ENCODE peak calls at places on chromosomes 3 and 15, in nine cellular contexts. B is activated T-helper 1 cell treated with Interleukin-2 at 50 U/mL for 16 hours; C is Caki2; R is right atrium auricular region; I is HTR-8/SVneo; L is frontal cortex; Q is IMR-90; O is AG08395; J is naive thymus-derived CD4-positive, alpha-beta T cell. Y is an unnamed sample.

GRCh38 chr3:133124511-133124910 is 86.3 kb downstream of the TMEM108 start:
- DNase-seq in O (no peak), C (no peak), L (peak), J (no peak), B (no peak), Q (no peak), I (no peak), R (no peak), Y (no peak)

GRCh38 chr15:78129098-78130011 is 1.9 kb downstream of the CIB2 start:
- DNase-seq in R (no peak), C (no peak), B (no peak), L (no peak), Q (no peak), J (no peak), I (peak), O (no peak), Y (no peak)

GRCh38 chr3:178562869-178563232 is 26.6 kb downstream of the KCNMB2 start:
- DNase-seq in L (no peak), I (no peak), C (peak), J (no peak), R (no peak), Q (no peak), O (peak), B (no peak), Y (no peak)

GRCh38 chr3:14144423-14145075 is 19.7 kb downstream of the TMEM43 start:
- DNase-seq in I (peak), R (peak), J (peak), O (peak), Q (peak), B (peak), C (peak), L (peak), Y (peak)

GRCh38 chr3:173371848-173372487 is 25.6 kb upstream of the NLGN1 start:
- DNase-seq in R (no peak), C (peak), Q (peak), B (no peak), L (no peak), O (peak), I (no peak), J (no peak), Y (peak)

GRCh38 chr3:138049157-138049919 is 39.4 kb downstream of the CLDN18 start:
- DNase-seq in B (no peak), Q (peak), O (peak), L (no peak), J (no peak), I (no peak), C (no peak), R (no peak), Y (no peak)

GRCh38 chr15:85618956-85619491 is 175.7 kb downstream of the KLHL25 start:
- DNase-seq in J (no peak), O (peak), C (peak), R (peak), Q (peak), B (peak), I (peak), L (no peak), Y (no peak)

GRCh38 chr3:168156479-168156878 is 60.8 kb upstream of the GOLIM4 start:
- DNase-seq in J (no peak), Q (no peak), R (no peak), B (no peak), L (no peak), C (no peak), I (no peak), O (no peak), Y (no peak)

GRCh38 chr15:68379058-68379758 is 52.8 kb downstream of the ITGA11 start:
- DNase-seq in J (no peak), L (no peak), I (no peak), Q (no peak), B (no peak), R (peak), O (no peak), C (no peak), Y (no peak)

GRCh38 chr3:30548605-30549004 is 57.8 kb upstream of the TGFBR2 start:
- DNase-seq in Q (no peak), C (no peak), L (no peak), R (no peak), I (no peak), J (no peak), O (no peak), B (no peak), Y (peak)

GRCh38 chr3:105904683-105905320 is 36.0 kb upstream of the CBLB start:
- DNase-seq in I (no peak), Q (peak), R (no peak), O (no peak), L (no peak), C (peak), B (no peak), J (no peak), Y (no peak)

GRCh38 chr3:134004841-134005240 is 24.9 kb downstream of the SLCO2A1 start:
- DNase-seq in Q (no peak), B (no peak), L (no peak), J (no peak), R (no peak), O (no peak), I (no peak), C (no peak), Y (no peak)

GRCh38 chr3:175199961-175200360 is 340.8 kb downstream of the NAALADL2 start:
- DNase-seq in B (no peak), R (no peak), I (no peak), C (no peak), O (no peak), J (no peak), Q (peak), L (no peak), Y (no peak)

GRCh38 chr3:47578691-47579632 is at the start of gene CSPG5:
- DNase-seq in J (peak), L (peak), C (no peak), R (no peak), Q (no peak), O (peak), I (no peak), B (peak), Y (no peak)

GRCh38 chr15:48723964-48724363 is 78.5 kb upstream of the FBN1 start:
- DNase-seq in I (no peak), C (no peak), R (no peak), Q (no peak), O (no peak), B (no peak), L (no peak), J (no peak), Y (no peak)

GRCh38 chr15:69573815-69574472 is 121.3 kb downstream of the RPLP1 start:
- DNase-seq in L (no peak), O (no peak), J (no peak), I (no peak), C (no peak), B (no peak), Q (peak), R (no peak), Y (no peak)

GRCh38 chr3:117404756-117405155 is 695.2 kb downstream of the TUSC7 start:
- DNase-seq in J (no peak), L (no peak), O (no peak), Q (no peak), B (no peak), R (no peak), I (no peak), C (no peak), Y (no peak)

GRCh38 chr3:196740476-196741400 is 1.1 kb downstream of the PAK2 start:
- DNase-seq in Q (peak), B (no peak), J (peak), L (peak), O (peak), I (no peak), C (peak), R (peak), Y (peak)

GRCh38 chr15:70034596-70034995 is 63.1 kb downstream of the TLE3 start:
- DNase-seq in B (no peak), R (no peak), L (no peak), C (no peak), I (no peak), O (no peak), Q (no peak), J (no peak), Y (no peak)

GRCh38 chr15:73927476-73928240 is 1.4 kb downstream of the LOXL1 start:
- DNase-seq in Q (peak), C (peak), L (no peak), O (no peak), J (peak), I (peak), B (peak), R (no peak), Y (peak)

GRCh38 chr3:112339609-112340008 is 6.7 kb downstream of the CD200 start:
- DNase-seq in B (no peak), Q (no peak), R (no peak), L (no peak), I (no peak), C (no peak), O (no peak), J (no peak), Y (no peak)

GRCh38 chr3:106813742-106814141 is 563.5 kb upstream of the CCDC54 start:
- DNase-seq in O (no peak), C (no peak), B (no peak), J (no peak), L (no peak), I (no peak), Q (no peak), R (no peak), Y (no peak)

Y was measured in T47D.